ENCODE peak calls at places on chromosomes 5 and 9, in five cellular contexts. K is activated CD4-positive, alpha-beta T cell treated with anti-CD3 and anti-CD28 coated beads for 24 hours; R is GM13976; X is NCI-H1092 treated with DMSO at 0.1 percent for 48 hours; Z is breast epithelium. O is an unnamed sample.
A peak's percentile ranks its signal among the peaks of the same experiment; 100 is the strongest.

GRCh38 chr9:4380406-4380805 is 80.5 kb upstream of the GLIS3 start:
- DNase-seq in K (no peak), R (no peak), X (no peak), Z (no peak), O (no peak)

GRCh38 chr5:149247726-149248125 is 23.9 kb upstream of the AFAP1L1 start:
- DNase-seq in K (no peak), R (no peak), X (no peak), Z (no peak), O (no peak)

GRCh38 chr9:121322737-121323448 is 47.2 kb downstream of the STOM start:
- DNase-seq in K (no peak), R (no peak), X (no peak), Z (no peak), O (no peak)

GRCh38 chr9:92191801-92192200 is 76.6 kb upstream of the SPTLC1 start:
- DNase-seq in K (no peak), R (no peak), X (no peak), Z (no peak), O (no peak)

GRCh38 chr9:82488702-82489578 is 500.4 kb downstream of the SPATA31D1 start:
- DNase-seq in K (no peak), R (peak; percentile 2), X (peak; percentile 74), Z (no peak), O (no peak)

GRCh38 chr5:35004200-35004599 is 43.5 kb downstream of the AGXT2 start:
- DNase-seq in K (no peak), R (no peak), X (no peak), Z (no peak), O (no peak)

GRCh38 chr5:4866131-4866659 is 273.9 kb upstream of the ADAMTS16 start:
- DNase-seq in K (no peak), R (no peak), X (no peak), Z (no peak), O (no peak)

GRCh38 chr5:171419663-171420428 is 399 bp downstream of the FGF18 start:
- DNase-seq in K (no peak), R (peak; percentile 65), X (peak; percentile 14), Z (no peak), O (no peak)

GRCh38 chr5:126829098-126829497 is 52.2 kb downstream of the LMNB1 start:
- DNase-seq in K (no peak), R (no peak), X (no peak), Z (no peak), O (no peak)

GRCh38 chr9:117448066-117448465 is 33.2 kb upstream of the ASTN2 start:
- DNase-seq in K (no peak), R (no peak), X (no peak), Z (no peak), O (no peak)

GRCh38 chr9:138013836-138014569 is 136.4 kb downstream of the CACNA1B start:
- DNase-seq in K (no peak), R (no peak), X (no peak), Z (no peak), O (no peak)

GRCh38 chr5:173780356-173781234 is 107.6 kb upstream of the CPEB4 start:
- DNase-seq in K (no peak), R (no peak), X (no peak), Z (no peak), O (no peak)

GRCh38 chr5:91170266-91170665 is 212.9 kb downstream of the ARRDC3 start:
- DNase-seq in K (no peak), R (no peak), X (no peak), Z (no peak), O (no peak)

GRCh38 chr5:16894236-16895057 is 41.6 kb downstream of the MYO10 start:
- DNase-seq in K (no peak), R (no peak), X (peak; percentile 3), Z (no peak), O (no peak)

GRCh38 chr9:32627394-32627954 is 8.0 kb downstream of the TAF1L start:
- DNase-seq in K (no peak), R (no peak), X (no peak), Z (no peak), O (no peak)

GRCh38 chr9:132878695-132879064 is at the start of gene SPACA9:
- DNase-seq in K (no peak), R (peak; percentile 74), X (no peak), Z (peak; percentile 73), O (no peak)

GRCh38 chr5:59738039-59738438 is 155.5 kb downstream of the PDE4D start:
- DNase-seq in K (no peak), R (no peak), X (no peak), Z (no peak), O (no peak)

GRCh38 chr5:119356384-119357188 is 767 bp downstream of the TNFAIP8 start:
- DNase-seq in K (no peak), R (no peak), X (no peak), Z (no peak), O (no peak)

GRCh38 chr5:158414333-158414762 is 555.4 kb upstream of the CLINT1 start:
- DNase-seq in K (no peak), R (no peak), X (no peak), Z (no peak), O (no peak)

GRCh38 chr9:114482602-114483001 is 22.7 kb downstream of the WHRN start:
- DNase-seq in K (no peak), R (no peak), X (no peak), Z (no peak), O (no peak)

GRCh38 chr5:171623107-171623506 is 162.5 kb upstream of the SMIM23 start:
- DNase-seq in K (no peak), R (no peak), X (no peak), Z (no peak), O (no peak)

GRCh38 chr5:136082390-136083193 is 50.1 kb upstream of the SMAD5 start:
- DNase-seq in K (peak; percentile 11), R (peak; percentile 50), X (peak; percentile 21), Z (peak; percentile 68), O (peak; percentile 6)

GRCh38 chr5:81757404-81757803 is 6.5 kb upstream of the SSBP2 start:
- DNase-seq in K (no peak), R (no peak), X (no peak), Z (no peak), O (no peak)

GRCh38 chr9:23733495-23734078 is 92.5 kb downstream of the ELAVL2 start:
- DNase-seq in K (no peak), R (no peak), X (no peak), Z (no peak), O (no peak)

GRCh38 chr9:112065781-112066606 is 109.1 kb downstream of the SUSD1 start:
- DNase-seq in K (no peak), R (no peak), X (no peak), Z (peak; percentile 67), O (no peak)